ENCODE peak calls at places on chromosomes 16 and 17, in five cellular contexts. U, A, P, N and R are unnamed samples. For H3K9me3 and H3K36me3, the result is how much of the 10 kb centered on the place peaks cover.

GRCh38 chr16:4313563-4314531 is 2.0 kb upstream of the GLIS2 start:
- DNase-seq in U (no peak), A (peak), P (peak), N (peak), R (peak)

GRCh38 chr16:50065241-50065623 is 538 bp upstream of the HEATR3 start:
- DNase-seq in U (no peak), A (no peak), P (no peak), N (no peak), R (no peak)

GRCh38 chr17:38579934-38580333 is 25.8 kb downstream of the SRCIN1 start:
- DNase-seq in U (no peak), A (no peak), P (no peak), N (no peak), R (no peak)

GRCh38 chr17:78252701-78253635 is 21.5 kb downstream of the TMEM235 start:
- DNase-seq in U (no peak), A (no peak), P (no peak), N (no peak), R (no peak)

GRCh38 chr17:4940625-4941021 is 555 bp downstream of the RNF167 start:
- DNase-seq in U (no peak), A (peak), P (no peak), N (peak), R (no peak)

GRCh38 chr17:27590864-27591263 is 40.1 kb upstream of the LGALS9 start:
- DNase-seq in U (no peak), A (no peak), P (no peak), N (no peak), R (no peak)

GRCh38 chr17:29102046-29102445 is 59.1 kb downstream of the PIPOX start:
- DNase-seq in U (no peak), A (no peak), P (no peak), N (no peak), R (no peak)

GRCh38 chr16:12716658-12717057 is 87.0 kb downstream of the CPPED1 start:
- DNase-seq in U (no peak), A (no peak), P (no peak), N (no peak), R (no peak)

GRCh38 chr16:89012622-89012995 is 35.6 kb upstream of the CBFA2T3 start:
- DNase-seq in U (no peak), A (no peak), P (no peak), N (no peak), R (no peak)

GRCh38 chr17:40303009-40303657 is 5.8 kb upstream of the RARA start:
- DNase-seq in U (no peak), A (peak), P (peak), N (no peak), R (no peak)

GRCh38 chr17:73710095-73710592 is 65.9 kb upstream of the SDK2 start:
- DNase-seq in U (no peak), A (peak), P (peak), N (peak), R (peak)

GRCh38 chr17:6305613-6306360 is 129.1 kb downstream of the AIPL1 start:
- DNase-seq in U (no peak), A (peak), P (no peak), N (no peak), R (no peak)

GRCh38 chr16:89316701-89317100 is 99.2 kb downstream of the ZNF778 start:
- DNase-seq in U (no peak), A (no peak), P (no peak), N (peak), R (no peak)

GRCh38 chr16:66270333-66270927 is 96.1 kb upstream of the CDH5 start:
- DNase-seq in U (no peak), A (no peak), P (peak), N (peak), R (peak)

GRCh38 chr17:49866882-49867413 is 19.1 kb upstream of the TAC4 start:
- DNase-seq in U (no peak), A (no peak), P (no peak), N (no peak), R (no peak)

GRCh38 chr17:72598705-72599104 is 477.9 kb downstream of the SOX9 start:
- DNase-seq in U (no peak), A (no peak), P (no peak), N (no peak), R (no peak)

GRCh38 chr17:43327421-43327820 is 71.4 kb upstream of the ARL4D start:
- DNase-seq in U (no peak), A (no peak), P (no peak), N (no peak), R (no peak)

GRCh38 chr16:66701516-66701915 is 5.0 kb upstream of the CMTM4 start:
- DNase-seq in U (no peak), A (no peak), P (no peak), N (no peak), R (no peak)

GRCh38 chr17:40615295-40615988 is 32.2 kb downstream of the SMARCE1 start:
- DNase-seq in U (no peak), A (peak), P (peak), N (peak), R (peak)

GRCh38 chr17:44933824-44934744 is 13.5 kb downstream of the KIF18B start:
- DNase-seq in U (no peak), A (no peak), P (no peak), N (no peak), R (peak)

GRCh38 chr16:21608647-21609328 is 9.4 kb downstream of the METTL9 start:
- DNase-seq in U (no peak), A (peak), P (no peak), N (no peak), R (no peak)

GRCh38 chr17:61877837-61878236 is 14.5 kb upstream of the BRIP1 start:
- DNase-seq in U (no peak), A (no peak), P (no peak), N (no peak), R (no peak)

GRCh38 chr16:1330260-1330914 is 3.1 kb upstream of the BAIAP3 start:
- DNase-seq in U (no peak), A (peak), P (no peak), N (no peak), R (no peak)

GRCh38 chr16:12087901-12088364 is 111.4 kb downstream of the SNX29 start:
- DNase-seq in U (no peak), A (no peak), P (no peak), N (peak), R (peak)

GRCh38 chr16:55662641-55663040 is 6.9 kb downstream of the SLC6A2 start:
- DNase-seq in U (no peak), A (no peak), P (no peak), N (no peak), R (no peak)

GRCh38 chr16:46583036-46583435 is 38.1 kb downstream of the SHCBP1 start:
- DNase-seq in U (no peak), A (no peak), P (no peak), N (no peak), R (no peak)

GRCh38 chr16:31478956-31479355 is 4.0 kb upstream of the SLC5A2 start:
- DNase-seq in U (no peak), A (no peak), P (no peak), N (no peak), R (no peak)

GRCh38 chr16:31479752-31480151 is 3.2 kb upstream of the SLC5A2 start:
- DNase-seq in U (no peak), A (peak), P (no peak), N (no peak), R (no peak)

GRCh38 chr16:31475949-31476304 is 4.0 kb downstream of the TGFB1I1 start:
- DNase-seq in U (no peak), A (no peak), P (no peak), N (no peak), R (no peak)

GRCh38 chr16:31476305-31477219 is 4.6 kb downstream of the TGFB1I1 start:
- DNase-seq in U (no peak), A (peak), P (no peak), N (peak), R (peak)

GRCh38 chr16:31477220-31478216 is 5.4 kb upstream of the SLC5A2 start:
- DNase-seq in U (no peak), A (peak), P (no peak), N (no peak), R (peak)
- H3K4me3 ChIP-seq in U (peak), A (peak), P (peak), N (peak), R (peak)

GRCh38 chr16:3212567-3212966 is 22.4 kb downstream of the ZNF200 start:
- DNase-seq in U (no peak), A (no peak), P (no peak), N (no peak), R (no peak)

GRCh38 chr16:3212006-3212405 is 23.0 kb downstream of the ZNF200 start:
- DNase-seq in U (no peak), A (no peak), P (no peak), N (no peak), R (no peak)

GRCh38 chr16:3216263-3216640 is 18.7 kb downstream of the ZNF200 start:
- DNase-seq in U (no peak), A (no peak), P (no peak), N (no peak), R (no peak)

GRCh38 chr16:3214904-3215600 is 19.9 kb downstream of the ZNF200 start:
- DNase-seq in U (no peak), A (peak), P (no peak), N (no peak), R (no peak)

DNA sequence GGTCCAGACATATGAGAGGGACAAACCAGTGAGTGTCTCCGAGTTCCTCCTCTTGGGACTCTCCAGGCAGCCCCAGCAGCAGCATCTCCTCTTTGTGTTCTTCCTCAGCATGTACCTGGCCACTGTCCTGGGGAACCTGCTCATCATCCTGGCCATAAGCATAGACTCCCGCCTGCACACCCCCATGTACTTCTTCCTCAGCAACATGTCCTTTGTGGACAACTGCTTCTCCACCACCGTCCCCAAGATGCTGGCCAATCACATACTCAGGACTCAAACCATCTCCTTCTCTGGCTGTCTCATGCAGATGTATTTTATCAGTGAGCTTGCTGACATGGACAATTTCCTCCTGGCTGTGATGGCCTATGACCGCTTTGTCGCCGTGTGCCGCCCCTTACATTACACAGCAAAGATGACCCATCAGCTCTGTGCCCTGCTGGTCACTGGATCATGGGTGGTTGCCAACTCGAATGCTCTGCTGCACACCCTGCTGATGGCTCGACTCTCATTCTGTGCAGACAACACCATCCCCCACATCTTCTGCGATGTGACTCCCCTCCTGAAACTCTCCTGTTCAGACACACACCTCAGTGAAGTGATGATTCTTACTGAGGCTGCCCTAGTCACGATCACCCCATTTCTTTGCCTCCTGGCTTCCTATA is 19.2 kb downstream of the ZNF200 start:
- DNase-seq in U (no peak), A (no peak), P (no peak), N (no peak), R (no peak)
- H3K9me3 ChIP-seq in U (under half), A (under half), P (under half), N (under half), R (under half)

GRCh38 chr17:778096-778495 is 4.0 kb downstream of the GLOD4 start:
- DNase-seq in U (no peak), A (no peak), P (no peak), N (no peak), R (no peak)
- H3K36me3 ChIP-seq in U (half or more), A (under half), P (under half), N (half or more), R (under half)

GRCh38 chr16:10868562-10869469 is 8.2 kb upstream of the CIITA start:
- DNase-seq in U (no peak), A (no peak), P (no peak), N (peak), R (no peak)
- H3K4me3 ChIP-seq in U (no peak), A (no peak), P (no peak), N (peak), R (no peak)

DNA sequence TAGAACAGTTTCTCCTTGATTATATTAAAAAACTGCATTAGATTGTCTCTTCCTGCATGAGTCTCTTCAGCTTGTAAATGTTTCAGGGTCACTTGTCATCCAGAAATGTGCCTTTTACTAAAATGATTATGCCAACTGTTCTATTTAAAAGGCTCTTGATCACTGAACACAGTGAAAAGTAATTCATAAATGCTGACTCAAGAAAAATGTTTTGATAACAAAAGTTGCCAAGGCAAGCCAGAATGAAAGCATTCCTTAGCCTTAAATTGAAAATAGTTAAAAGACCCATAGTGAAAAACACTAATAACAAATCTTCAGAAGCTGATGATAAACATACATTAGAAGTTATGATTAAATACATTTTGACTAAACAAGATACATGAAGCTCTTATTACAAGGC is 356.0 kb upstream of the KIF2B start:
- DNase-seq in U (no peak), A (no peak), P (no peak), N (no peak), R (no peak)
- H3K9me3 ChIP-seq in U (under half), A (under half), P (under half), N (under half), R (under half)

DNA sequence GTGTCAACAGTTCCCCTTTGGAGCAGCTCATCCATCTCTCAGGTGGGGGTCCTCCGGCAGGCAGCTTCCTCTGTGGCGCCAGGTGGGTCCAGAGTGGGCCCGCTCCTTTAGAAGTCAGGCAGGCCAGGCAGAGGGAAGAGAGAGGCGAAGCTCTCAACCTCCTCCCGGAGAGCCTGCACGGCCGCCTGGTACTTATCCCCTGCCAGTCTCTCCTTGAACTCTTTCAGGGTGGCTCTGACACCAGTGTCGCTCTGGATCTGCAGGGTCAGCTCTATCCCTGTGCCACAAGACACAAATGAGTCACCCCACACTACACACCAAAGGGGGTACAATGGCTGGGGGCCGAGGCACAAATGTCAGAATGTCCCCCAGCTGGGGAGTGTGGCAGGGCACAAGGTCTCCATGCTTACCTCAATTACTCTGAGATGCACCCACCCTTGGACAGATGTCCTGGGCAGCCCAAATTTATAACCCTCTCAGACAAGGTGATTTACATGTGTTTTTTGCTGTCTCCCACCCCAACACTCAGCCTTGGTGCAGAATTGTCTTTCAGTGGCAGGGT is 13.6 kb downstream of the SMCR8 start:
- DNase-seq in U (no peak), A (no peak), P (no peak), N (no peak), R (no peak)
- H3K36me3 ChIP-seq in U (half or more), A (under half), P (under half), N (half or more), R (under half)

GRCh38 chr17:79833110-79833450 is 6.2 kb downstream of the CBX4 start:
- DNase-seq in U (no peak), A (no peak), P (no peak), N (no peak), R (no peak)
- H3K4me3 ChIP-seq in U (peak), A (peak), P (no peak), N (peak), R (no peak)

GRCh38 chr16:57644383-57645014 is 16.1 kb downstream of the ADGRG1 start:
- DNase-seq in U (no peak), A (no peak), P (no peak), N (no peak), R (no peak)

GRCh38 chr16:57645691-57646387 is 17.4 kb downstream of the ADGRG1 start:
- DNase-seq in U (no peak), A (no peak), P (no peak), N (peak), R (no peak)

GRCh38 chr16:57647136-57647875 is 18.9 kb downstream of the ADGRG1 start:
- DNase-seq in U (no peak), A (no peak), P (no peak), N (no peak), R (no peak)

GRCh38 chr16:57648125-57648524 is 19.7 kb downstream of the ADGRG1 start:
- DNase-seq in U (no peak), A (no peak), P (no peak), N (no peak), R (no peak)

DNA sequence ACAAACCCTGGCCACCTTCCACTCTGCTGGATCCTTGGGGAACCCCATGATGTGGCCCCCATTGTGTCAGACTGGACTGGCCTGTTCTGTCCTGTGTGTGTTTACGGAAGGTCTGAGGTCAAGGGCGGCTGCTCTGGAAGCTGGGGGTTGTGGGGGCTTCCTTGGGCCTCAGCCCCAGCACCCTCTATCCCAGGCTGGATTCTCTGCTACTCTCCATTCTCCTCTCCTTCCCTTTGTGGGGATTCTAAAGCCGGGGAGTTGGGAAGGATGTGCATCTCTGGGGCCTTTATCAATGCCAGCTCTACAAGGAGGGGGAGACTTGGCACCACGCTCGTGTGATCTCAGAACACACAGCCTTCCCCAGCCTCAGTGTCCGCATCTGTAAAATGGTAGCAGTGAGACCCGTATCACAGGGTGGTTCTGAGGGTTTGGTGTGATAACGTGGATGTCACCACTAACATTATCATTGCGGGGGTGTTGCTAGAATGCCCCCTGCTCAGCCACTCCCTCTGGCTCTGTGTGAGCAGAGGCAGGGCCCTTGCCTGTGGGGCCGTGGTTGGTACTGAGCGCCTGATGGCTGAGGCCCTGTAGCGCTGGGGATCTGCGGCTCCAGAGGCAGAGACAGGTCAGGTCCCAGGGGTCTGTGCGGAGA is 18.1 kb downstream of the ADGRG1 start:
- DNase-seq in U (no peak), A (no peak), P (no peak), N (no peak), R (no peak)
- H3K9me3 ChIP-seq in U (under half), A (under half), P (under half), N (under half), R (under half)

DNA sequence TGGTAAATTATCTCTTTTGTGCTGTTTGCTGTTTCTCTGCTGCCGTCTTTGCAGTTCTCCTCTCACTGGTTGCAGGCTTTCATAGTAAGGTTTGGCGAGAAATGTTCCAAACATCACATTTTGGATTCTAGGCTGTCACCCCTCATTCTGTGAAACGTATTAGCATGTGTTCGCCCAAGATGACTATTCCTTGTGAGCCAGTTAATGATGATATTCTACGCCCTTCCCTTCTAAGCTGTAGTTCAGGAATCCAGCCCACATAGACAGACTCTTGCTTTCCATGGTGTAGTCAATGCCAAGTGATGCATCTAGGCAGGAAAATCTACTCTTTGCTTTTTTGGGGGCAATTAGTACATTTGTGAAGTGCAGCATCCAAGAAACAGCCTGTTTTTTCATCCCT is 14.4 kb downstream of the UBFD1 start:
- DNase-seq in U (no peak), A (no peak), P (no peak), N (no peak), R (no peak)
- H3K36me3 ChIP-seq in U (half or more), A (under half), P (under half), N (half or more), R (under half)

GRCh38 chr17:8628172-8628571 is 2.4 kb downstream of the MYH10 start:
- DNase-seq in U (no peak), A (no peak), P (no peak), N (no peak), R (no peak)
- H3K4me3 ChIP-seq in U (peak), A (no peak), P (no peak), N (peak), R (no peak)